ENCODE peak calls at places on chromosomes 1 and 21, in four cellular contexts. One of them, this sample, is unnamed.

GRCh38 chr1:72063364-72063763 is 219.0 kb downstream of the NEGR1 start:
- DNase-seq in mammary epithelial cell: peak; percentile 41
- DNase-seq in adrenal gland: no peak
- DNase-seq in HCT116: no peak
- DNase-seq in this sample: no peak

GRCh38 chr1:31064115-31064514 is 1.4 kb downstream of the PUM1 start:
- DNase-seq in mammary epithelial cell: no peak
- DNase-seq in adrenal gland: no peak
- DNase-seq in HCT116: no peak
- DNase-seq in this sample: no peak

GRCh38 chr1:151946366-151946764 is 37.1 kb upstream of the THEM4 start:
- DNase-seq in mammary epithelial cell: peak; percentile 97
- DNase-seq in adrenal gland: no peak
- DNase-seq in HCT116: no peak
- DNase-seq in this sample: no peak

GRCh38 chr1:115437146-115437639 is 99.1 kb upstream of the NGF start:
- DNase-seq in mammary epithelial cell: no peak
- DNase-seq in adrenal gland: no peak
- DNase-seq in HCT116: no peak
- DNase-seq in this sample: no peak

GRCh38 chr21:40373760-40374159 is 473.2 kb downstream of the DSCAM start:
- DNase-seq in mammary epithelial cell: peak; percentile 39
- DNase-seq in adrenal gland: no peak
- DNase-seq in HCT116: no peak
- DNase-seq in this sample: no peak

GRCh38 chr1:61699893-61700851 is 24.8 kb downstream of the TM2D1 start:
- DNase-seq in mammary epithelial cell: no peak
- DNase-seq in adrenal gland: no peak
- DNase-seq in HCT116: no peak
- DNase-seq in this sample: no peak

GRCh38 chr1:85464497-85465098 is 361 bp downstream of the DDAH1 start:
- DNase-seq in mammary epithelial cell: peak; percentile 52
- DNase-seq in adrenal gland: peak; percentile 57
- DNase-seq in HCT116: peak; percentile 15
- DNase-seq in this sample: peak; percentile 81

GRCh38 chr1:173333581-173333980 is 126.5 kb upstream of the TNFSF4 start:
- DNase-seq in mammary epithelial cell: no peak
- DNase-seq in adrenal gland: no peak
- DNase-seq in HCT116: no peak
- DNase-seq in this sample: no peak

GRCh38 chr1:152186556-152187285 is 27.7 kb upstream of the RPTN start:
- DNase-seq in mammary epithelial cell: no peak
- DNase-seq in adrenal gland: no peak
- DNase-seq in HCT116: no peak
- DNase-seq in this sample: no peak

GRCh38 chr21:43719748-43720538 is 1.0 kb downstream of the PDXK start:
- DNase-seq in mammary epithelial cell: no peak
- DNase-seq in adrenal gland: peak; percentile 52
- DNase-seq in HCT116: no peak
- DNase-seq in this sample: peak; percentile 65

GRCh38 chr21:44736291-44737004 is 25.1 kb upstream of the TSPEAR start:
- DNase-seq in mammary epithelial cell: no peak
- DNase-seq in adrenal gland: no peak
- DNase-seq in HCT116: no peak
- DNase-seq in this sample: no peak

GRCh38 chr1:222047370-222047769 is 305.5 kb upstream of the DUSP10 start:
- DNase-seq in mammary epithelial cell: peak; percentile 35
- DNase-seq in adrenal gland: no peak
- DNase-seq in HCT116: no peak
- DNase-seq in this sample: no peak

GRCh38 chr1:16340673-16341072 is 11.6 kb downstream of the FBXO42 start:
- DNase-seq in mammary epithelial cell: no peak
- DNase-seq in adrenal gland: no peak
- DNase-seq in HCT116: no peak
- DNase-seq in this sample: no peak

GRCh38 chr1:225823811-225824261 is 13.9 kb downstream of the EPHX1 start:
- DNase-seq in mammary epithelial cell: no peak
- DNase-seq in adrenal gland: peak; percentile 24
- DNase-seq in HCT116: no peak
- DNase-seq in this sample: no peak

GRCh38 chr1:235911876-235912275 is 45.2 kb upstream of the LYST start:
- DNase-seq in mammary epithelial cell: no peak
- DNase-seq in adrenal gland: no peak
- DNase-seq in HCT116: no peak
- DNase-seq in this sample: no peak

GRCh38 chr21:32597205-32597604 is 11.9 kb upstream of the TCP10L start:
- DNase-seq in mammary epithelial cell: peak; percentile 97
- DNase-seq in adrenal gland: peak; percentile 18
- DNase-seq in HCT116: peak; percentile 77
- DNase-seq in this sample: no peak

GRCh38 chr1:227790868-227791267 is 24.6 kb upstream of the PRSS38 start:
- DNase-seq in mammary epithelial cell: no peak
- DNase-seq in adrenal gland: no peak
- DNase-seq in HCT116: no peak
- DNase-seq in this sample: no peak

GRCh38 chr1:62407398-62408009 is 29.3 kb upstream of the USP1 start:
- DNase-seq in mammary epithelial cell: peak; percentile 44
- DNase-seq in adrenal gland: no peak
- DNase-seq in HCT116: peak; percentile 33
- DNase-seq in this sample: no peak

GRCh38 chr1:24119859-24120756 is 8.2 kb upstream of the MYOM3 start:
- DNase-seq in mammary epithelial cell: peak; percentile 72
- DNase-seq in adrenal gland: peak; percentile 73
- DNase-seq in HCT116: no peak
- DNase-seq in this sample: peak; percentile 80

GRCh38 chr1:84936116-84936810 is 43.3 kb upstream of the LPAR3 start:
- DNase-seq in mammary epithelial cell: peak; percentile 54
- DNase-seq in adrenal gland: peak; percentile 21
- DNase-seq in HCT116: peak; percentile 39
- DNase-seq in this sample: no peak

DNA sequence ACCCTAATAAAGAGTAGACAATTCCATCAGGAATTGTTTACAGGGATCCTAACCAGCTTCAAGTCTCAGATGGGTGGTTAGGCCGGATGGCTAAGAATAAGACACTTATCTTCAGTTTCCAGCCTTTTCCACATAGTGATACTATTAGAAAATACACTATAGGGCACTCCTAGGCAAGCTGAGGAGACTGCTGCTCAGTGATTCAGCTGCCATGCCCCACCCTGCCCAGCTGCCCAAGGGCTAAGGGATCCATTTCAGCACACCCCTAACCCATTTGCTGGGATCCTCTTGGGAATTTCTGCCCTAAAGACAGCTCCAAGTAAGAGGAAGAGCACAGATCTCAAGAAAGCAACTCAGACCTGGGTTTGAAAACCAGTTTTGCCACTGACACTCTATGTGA is 31.9 kb downstream of the PLPP3 start:
- DNase-seq in mammary epithelial cell: no peak
- DNase-seq in adrenal gland: no peak
- DNase-seq in HCT116: no peak
- DNase-seq in this sample: no peak
- H3K4me1 ChIP-seq in mammary epithelial cell: no peaks in the 10 kb centered on the region
- H3K4me1 ChIP-seq in adrenal gland: peaks cover 23% of the 10 kb centered on the region
- H3K4me1 ChIP-seq in HCT116: peaks cover 5% of the 10 kb centered on the region
- H3K4me1 ChIP-seq in this sample: peaks cover 35% of the 10 kb centered on the region

GRCh38 chr1:162373072-162373427 is 3.6 kb downstream of the SPATA46 start:
- DNase-seq in mammary epithelial cell: no peak
- DNase-seq in adrenal gland: no peak
- DNase-seq in HCT116: no peak
- DNase-seq in this sample: no peak

GRCh38 chr1:162369571-162369970 is 7.1 kb downstream of the SPATA46 start:
- DNase-seq in mammary epithelial cell: no peak
- DNase-seq in adrenal gland: no peak
- DNase-seq in HCT116: no peak
- DNase-seq in this sample: no peak

GRCh38 chr1:162372159-162373071 is 4.2 kb downstream of the SPATA46 start:
- DNase-seq in mammary epithelial cell: peak; percentile 37
- DNase-seq in adrenal gland: no peak
- DNase-seq in HCT116: no peak
- DNase-seq in this sample: no peak

GRCh38 chr1:162370721-162371120 is 5.9 kb downstream of the SPATA46 start:
- DNase-seq in mammary epithelial cell: no peak
- DNase-seq in adrenal gland: no peak
- DNase-seq in HCT116: no peak
- DNase-seq in this sample: no peak

GRCh38 chr1:162371611-162372010 is 5.0 kb downstream of the SPATA46 start:
- DNase-seq in mammary epithelial cell: peak; percentile 64
- DNase-seq in adrenal gland: no peak
- DNase-seq in HCT116: no peak
- DNase-seq in this sample: no peak
- H3K4me1 ChIP-seq in mammary epithelial cell: peaks cover 34% of the 10 kb centered on the region
- H3K4me1 ChIP-seq in adrenal gland: no peaks in the 10 kb centered on the region
- H3K4me1 ChIP-seq in HCT116: peaks cover 31% of the 10 kb centered on the region
- H3K4me1 ChIP-seq in this sample: no peaks in the 10 kb centered on the region

DNA sequence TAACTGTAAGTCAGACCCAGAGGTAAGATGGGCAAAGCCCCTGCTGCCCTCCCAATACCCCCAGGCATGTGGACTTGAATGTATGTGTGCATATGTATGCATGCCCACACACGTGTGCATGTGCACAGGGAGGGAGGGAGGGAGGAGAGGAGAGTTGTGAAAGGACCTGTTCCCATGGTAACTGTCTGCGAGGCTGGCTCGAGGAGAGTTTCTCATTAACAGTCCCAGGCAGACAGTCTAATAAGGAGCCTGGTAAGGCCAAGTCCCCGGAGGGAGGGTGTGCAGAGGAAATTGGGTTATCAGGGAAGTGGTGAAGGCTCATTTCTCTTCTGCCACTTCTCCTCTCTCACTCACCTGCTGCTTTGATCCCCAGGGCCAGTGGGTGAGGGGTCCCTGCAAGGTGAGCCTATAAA is 74.9 kb downstream of the NFASC start:
- DNase-seq in mammary epithelial cell: no peak
- DNase-seq in adrenal gland: no peak
- DNase-seq in HCT116: no peak
- DNase-seq in this sample: no peak
- H3K4me1 ChIP-seq in mammary epithelial cell: peaks cover 6% of the 10 kb centered on the region
- H3K4me1 ChIP-seq in adrenal gland: peaks cover 6% of the 10 kb centered on the region
- H3K4me1 ChIP-seq in HCT116: no peaks in the 10 kb centered on the region
- H3K4me1 ChIP-seq in this sample: peaks cover 2% of the 10 kb centered on the region

DNA sequence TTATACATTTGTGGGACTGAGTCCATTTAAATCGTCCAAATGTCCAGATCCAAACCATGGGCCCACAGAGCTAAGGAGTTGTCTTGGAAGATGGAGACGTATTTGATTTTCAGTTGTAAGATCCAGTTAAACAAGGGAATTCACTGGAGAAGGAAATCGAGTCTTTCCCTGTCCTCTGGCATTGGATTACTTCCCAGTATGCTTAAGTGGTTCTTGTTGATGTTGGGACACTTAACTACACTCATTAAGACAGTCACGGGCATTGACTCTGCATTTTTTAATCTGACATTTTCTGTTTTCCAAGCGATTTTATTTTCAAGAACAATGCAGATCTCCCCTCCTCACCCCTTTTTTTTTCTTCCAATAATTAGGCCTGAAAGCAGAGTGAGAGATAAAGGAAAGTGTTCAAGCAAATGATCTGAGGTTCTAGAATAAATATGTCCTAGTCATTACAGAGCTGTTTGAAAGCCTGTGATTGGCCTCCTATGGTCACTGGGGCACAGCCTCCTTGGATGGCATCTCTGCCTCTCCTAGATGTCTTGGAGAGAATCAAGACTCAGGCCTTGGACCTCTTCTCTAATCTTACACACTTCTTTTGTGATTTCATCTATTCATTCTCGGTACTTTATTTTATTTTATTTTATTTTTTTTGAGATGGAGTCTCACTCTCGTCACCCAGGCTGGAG is 48.9 kb downstream of the CD247 start:
- DNase-seq in mammary epithelial cell: no peak
- DNase-seq in adrenal gland: no peak
- DNase-seq in HCT116: no peak
- DNase-seq in this sample: no peak
- H3K4me1 ChIP-seq in mammary epithelial cell: no peaks in the 10 kb centered on the region
- H3K4me1 ChIP-seq in adrenal gland: no peaks in the 10 kb centered on the region
- H3K4me1 ChIP-seq in HCT116: no peaks in the 10 kb centered on the region
- H3K4me1 ChIP-seq in this sample: no peaks in the 10 kb centered on the region

GRCh38 chr1:209648366-209648765 is 3.9 kb downstream of the LAMB3 start:
- DNase-seq in mammary epithelial cell: peak; percentile 18
- DNase-seq in adrenal gland: no peak
- DNase-seq in HCT116: no peak
- DNase-seq in this sample: no peak
- H3K4me1 ChIP-seq in mammary epithelial cell: peaks cover 43% of the 10 kb centered on the region
- H3K4me1 ChIP-seq in adrenal gland: peaks cover 71% of the 10 kb centered on the region
- H3K4me1 ChIP-seq in HCT116: peaks cover 61% of the 10 kb centered on the region
- H3K4me1 ChIP-seq in this sample: peaks cover 41% of the 10 kb centered on the region

GRCh38 chr21:34867785-34868184 is 181.3 kb downstream of the RUNX1 start:
- DNase-seq in mammary epithelial cell: no peak
- DNase-seq in adrenal gland: no peak
- DNase-seq in HCT116: no peak
- DNase-seq in this sample: no peak

GRCh38 chr21:34869541-34869940 is 179.6 kb downstream of the RUNX1 start:
- DNase-seq in mammary epithelial cell: no peak
- DNase-seq in adrenal gland: no peak
- DNase-seq in HCT116: no peak
- DNase-seq in this sample: no peak

GRCh38 chr21:34865922-34866271 is 183.2 kb downstream of the RUNX1 start:
- DNase-seq in mammary epithelial cell: no peak
- DNase-seq in adrenal gland: no peak
- DNase-seq in HCT116: no peak
- DNase-seq in this sample: no peak

GRCh38 chr21:34871026-34871908 is 177.8 kb downstream of the RUNX1 start:
- DNase-seq in mammary epithelial cell: no peak
- DNase-seq in adrenal gland: no peak
- DNase-seq in HCT116: no peak
- DNase-seq in this sample: no peak

GRCh38 chr21:34870246-34870645 is 178.9 kb downstream of the RUNX1 start:
- DNase-seq in mammary epithelial cell: no peak
- DNase-seq in adrenal gland: no peak
- DNase-seq in HCT116: no peak
- DNase-seq in this sample: no peak
- H3K4me1 ChIP-seq in mammary epithelial cell: peaks cover 39% of the 10 kb centered on the region
- H3K4me1 ChIP-seq in adrenal gland: peaks cover 7% of the 10 kb centered on the region
- H3K4me1 ChIP-seq in HCT116: peaks cover 33% of the 10 kb centered on the region
- H3K4me1 ChIP-seq in this sample: no peaks in the 10 kb centered on the region

GRCh38 chr1:54585181-54586066 is 37.4 kb downstream of the ACOT11 start:
- DNase-seq in mammary epithelial cell: no peak
- DNase-seq in adrenal gland: no peak
- DNase-seq in HCT116: no peak
- DNase-seq in this sample: peak; percentile 79
- H3K4me1 ChIP-seq in mammary epithelial cell: peaks cover 16% of the 10 kb centered on the region
- H3K4me1 ChIP-seq in adrenal gland: peaks cover 16% of the 10 kb centered on the region
- H3K4me1 ChIP-seq in HCT116: peaks cover 13% of the 10 kb centered on the region
- H3K4me1 ChIP-seq in this sample: peaks cover 13% of the 10 kb centered on the region

DNA sequence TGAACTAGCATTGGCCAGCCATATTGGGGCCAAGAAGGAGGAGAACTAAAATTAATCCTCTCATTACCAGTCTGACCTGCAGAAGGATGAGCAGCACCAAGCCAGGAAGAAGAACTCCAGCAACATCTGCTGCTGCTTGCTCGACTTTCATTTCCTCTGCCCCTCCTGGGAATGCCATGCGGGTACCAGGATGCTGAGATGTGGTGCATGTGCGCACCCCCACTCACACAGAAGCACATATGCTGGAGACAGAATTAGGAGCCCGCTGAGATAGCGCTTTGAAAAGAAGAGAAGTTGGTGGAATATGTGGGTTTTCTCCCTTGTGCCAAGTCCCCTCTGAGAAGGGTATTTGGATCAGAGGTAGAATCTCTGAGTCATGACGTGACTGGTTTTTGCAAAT is 70.4 kb downstream of the PLXNA2 start:
- DNase-seq in mammary epithelial cell: no peak
- DNase-seq in adrenal gland: no peak
- DNase-seq in HCT116: no peak
- DNase-seq in this sample: no peak
- H3K4me1 ChIP-seq in mammary epithelial cell: peaks cover 10% of the 10 kb centered on the region
- H3K4me1 ChIP-seq in adrenal gland: peaks cover 9% of the 10 kb centered on the region
- H3K4me1 ChIP-seq in HCT116: peaks cover 8% of the 10 kb centered on the region
- H3K4me1 ChIP-seq in this sample: peaks cover 9% of the 10 kb centered on the region

This sample was measured in right cardiac atrium.